ENCODE peak calls at places on chromosomes 12 and 14, in seven cellular contexts. One of them, this sample, is unnamed.

GRCh38 chr12:25458047-25458552 is 95.0 kb downstream of the LMNTD1 start:
- DNase-seq in nephron progenitor cell: no peak
- DNase-seq in foreskin fibroblast: peak
- DNase-seq in activated T-helper 1 cell treated with anti-CD3 and anti-CD28 coated beads, Interleukin-2, amount 50 U/mL, for 16 hours: no peak
- DNase-seq in cardiac muscle cell: peak
- DNase-seq in KG1: no peak
- DNase-seq in astrocyte of the spinal cord: peak
- DNase-seq in this sample: peak

GRCh38 chr12:6890789-6891624 is 13.6 kb upstream of the LRRC23 start:
- DNase-seq in nephron progenitor cell: peak
- DNase-seq in foreskin fibroblast: peak
- DNase-seq in activated T-helper 1 cell treated with anti-CD3 and anti-CD28 coated beads, Interleukin-2, amount 50 U/mL, for 16 hours: peak
- DNase-seq in cardiac muscle cell: peak
- DNase-seq in KG1: peak
- DNase-seq in astrocyte of the spinal cord: peak
- DNase-seq in this sample: peak

GRCh38 chr12:84594157-84594556 is 318.4 kb downstream of the SLC6A15 start:
- DNase-seq in nephron progenitor cell: no peak
- DNase-seq in foreskin fibroblast: no peak
- DNase-seq in activated T-helper 1 cell treated with anti-CD3 and anti-CD28 coated beads, Interleukin-2, amount 50 U/mL, for 16 hours: no peak
- DNase-seq in cardiac muscle cell: no peak
- DNase-seq in KG1: no peak
- DNase-seq in astrocyte of the spinal cord: no peak
- DNase-seq in this sample: no peak

GRCh38 chr12:79374543-79374942 is 316.2 kb downstream of the PAWR start:
- DNase-seq in nephron progenitor cell: no peak
- DNase-seq in foreskin fibroblast: no peak
- DNase-seq in activated T-helper 1 cell treated with anti-CD3 and anti-CD28 coated beads, Interleukin-2, amount 50 U/mL, for 16 hours: no peak
- DNase-seq in cardiac muscle cell: no peak
- DNase-seq in KG1: no peak
- DNase-seq in astrocyte of the spinal cord: no peak
- DNase-seq in this sample: no peak

GRCh38 chr14:85532981-85533820 is 3.3 kb downstream of the FLRT2 start:
- DNase-seq in nephron progenitor cell: peak
- DNase-seq in foreskin fibroblast: peak
- DNase-seq in activated T-helper 1 cell treated with anti-CD3 and anti-CD28 coated beads, Interleukin-2, amount 50 U/mL, for 16 hours: no peak
- DNase-seq in cardiac muscle cell: peak
- DNase-seq in KG1: no peak
- DNase-seq in astrocyte of the spinal cord: peak
- DNase-seq in this sample: no peak

GRCh38 chr14:100661340-100661712 is 65.4 kb upstream of the DLK1 start:
- DNase-seq in nephron progenitor cell: no peak
- DNase-seq in foreskin fibroblast: peak
- DNase-seq in activated T-helper 1 cell treated with anti-CD3 and anti-CD28 coated beads, Interleukin-2, amount 50 U/mL, for 16 hours: no peak
- DNase-seq in cardiac muscle cell: no peak
- DNase-seq in KG1: no peak
- DNase-seq in astrocyte of the spinal cord: no peak
- DNase-seq in this sample: no peak

GRCh38 chr12:56628671-56629458 is 1.3 kb downstream of the BAZ2A start:
- DNase-seq in nephron progenitor cell: peak
- DNase-seq in foreskin fibroblast: peak
- DNase-seq in activated T-helper 1 cell treated with anti-CD3 and anti-CD28 coated beads, Interleukin-2, amount 50 U/mL, for 16 hours: no peak
- DNase-seq in cardiac muscle cell: peak
- DNase-seq in KG1: no peak
- DNase-seq in astrocyte of the spinal cord: peak
- DNase-seq in this sample: peak

GRCh38 chr12:108649126-108649525 is 15.4 kb upstream of the SELPLG start:
- DNase-seq in nephron progenitor cell: no peak
- DNase-seq in foreskin fibroblast: no peak
- DNase-seq in activated T-helper 1 cell treated with anti-CD3 and anti-CD28 coated beads, Interleukin-2, amount 50 U/mL, for 16 hours: no peak
- DNase-seq in cardiac muscle cell: no peak
- DNase-seq in KG1: no peak
- DNase-seq in astrocyte of the spinal cord: peak
- DNase-seq in this sample: no peak

GRCh38 chr12:54389536-54390175 is 5.1 kb upstream of the ZNF385A start:
- DNase-seq in nephron progenitor cell: no peak
- DNase-seq in foreskin fibroblast: no peak
- DNase-seq in activated T-helper 1 cell treated with anti-CD3 and anti-CD28 coated beads, Interleukin-2, amount 50 U/mL, for 16 hours: no peak
- DNase-seq in cardiac muscle cell: no peak
- DNase-seq in KG1: no peak
- DNase-seq in astrocyte of the spinal cord: no peak
- DNase-seq in this sample: no peak

GRCh38 chr12:46825526-46826414 is at the start of gene SLC38A4:
- DNase-seq in nephron progenitor cell: peak
- DNase-seq in foreskin fibroblast: peak
- DNase-seq in activated T-helper 1 cell treated with anti-CD3 and anti-CD28 coated beads, Interleukin-2, amount 50 U/mL, for 16 hours: no peak
- DNase-seq in cardiac muscle cell: peak
- DNase-seq in KG1: no peak
- DNase-seq in astrocyte of the spinal cord: peak
- DNase-seq in this sample: no peak

GRCh38 chr12:109092484-109093021 is 719 bp downstream of the ALKBH2 start:
- DNase-seq in nephron progenitor cell: no peak
- DNase-seq in foreskin fibroblast: peak
- DNase-seq in activated T-helper 1 cell treated with anti-CD3 and anti-CD28 coated beads, Interleukin-2, amount 50 U/mL, for 16 hours: no peak
- DNase-seq in cardiac muscle cell: no peak
- DNase-seq in KG1: no peak
- DNase-seq in astrocyte of the spinal cord: no peak
- DNase-seq in this sample: no peak

GRCh38 chr12:83470749-83471148 is 784.0 kb downstream of the TMTC2 start:
- DNase-seq in nephron progenitor cell: no peak
- DNase-seq in foreskin fibroblast: no peak
- DNase-seq in activated T-helper 1 cell treated with anti-CD3 and anti-CD28 coated beads, Interleukin-2, amount 50 U/mL, for 16 hours: no peak
- DNase-seq in cardiac muscle cell: no peak
- DNase-seq in KG1: no peak
- DNase-seq in astrocyte of the spinal cord: no peak
- DNase-seq in this sample: no peak

GRCh38 chr14:70317969-70318634 is 41.4 kb downstream of the COX16 start:
- DNase-seq in nephron progenitor cell: peak
- DNase-seq in foreskin fibroblast: peak
- DNase-seq in activated T-helper 1 cell treated with anti-CD3 and anti-CD28 coated beads, Interleukin-2, amount 50 U/mL, for 16 hours: no peak
- DNase-seq in cardiac muscle cell: peak
- DNase-seq in KG1: no peak
- DNase-seq in astrocyte of the spinal cord: peak
- DNase-seq in this sample: no peak